ENCODE peak calls at places on chromosomes 16 and 17, in seven cellular contexts. One of them, this sample, is unnamed.
A peak's percentile ranks its signal among the peaks of the same experiment; 100 is the strongest.

GRCh38 chr17:80385046-80385445 is 29.9 kb upstream of the ENDOV start:
- DNase-seq in neuronal stem cell: no peak
- DNase-seq in IMR-90: no peak
- DNase-seq in H1: no peak
- DNase-seq in H9: no peak
- DNase-seq in mesendoderm: no peak
- DNase-seq in mesenchymal stem cell: no peak
- DNase-seq in this sample: no peak

GRCh38 chr16:75235721-75236193 is 15.7 kb downstream of the BCAR1 start:
- DNase-seq in neuronal stem cell: no peak
- DNase-seq in IMR-90: no peak
- DNase-seq in H1: no peak
- DNase-seq in H9: no peak
- DNase-seq in mesendoderm: no peak
- DNase-seq in mesenchymal stem cell: no peak
- DNase-seq in this sample: no peak

GRCh38 chr17:1590031-1590746 is 27.6 kb upstream of the PITPNA start:
- DNase-seq in neuronal stem cell: no peak
- DNase-seq in IMR-90: peak; percentile 90
- DNase-seq in H1: no peak
- DNase-seq in H9: no peak
- DNase-seq in mesendoderm: peak; percentile 98
- DNase-seq in mesenchymal stem cell: peak; percentile 94
- DNase-seq in this sample: peak; percentile 89

GRCh38 chr17:80750263-80750662 is 205.6 kb downstream of the RPTOR start:
- DNase-seq in neuronal stem cell: no peak
- DNase-seq in IMR-90: no peak
- DNase-seq in H1: no peak
- DNase-seq in H9: peak; percentile 31
- DNase-seq in mesendoderm: no peak
- DNase-seq in mesenchymal stem cell: no peak
- DNase-seq in this sample: no peak

GRCh38 chr17:81221371-81221841 is 1.4 kb downstream of the CEP131 start:
- DNase-seq in neuronal stem cell: peak; percentile 52
- DNase-seq in IMR-90: no peak
- DNase-seq in H1: no peak
- DNase-seq in H9: no peak
- DNase-seq in mesendoderm: peak; percentile 54
- DNase-seq in mesenchymal stem cell: no peak
- DNase-seq in this sample: no peak

GRCh38 chr17:64226132-64226531 is 36.9 kb downstream of the TEX2 start:
- DNase-seq in neuronal stem cell: no peak
- DNase-seq in IMR-90: no peak
- DNase-seq in H1: no peak
- DNase-seq in H9: no peak
- DNase-seq in mesendoderm: no peak
- DNase-seq in mesenchymal stem cell: no peak
- DNase-seq in this sample: peak; percentile 78

GRCh38 chr16:79599256-79599836 is 1.2 kb downstream of the MAF start:
- DNase-seq in neuronal stem cell: no peak
- DNase-seq in IMR-90: no peak
- DNase-seq in H1: no peak
- DNase-seq in H9: peak; percentile 47
- DNase-seq in mesendoderm: peak; percentile 42
- DNase-seq in mesenchymal stem cell: no peak
- DNase-seq in this sample: peak; percentile 33

GRCh38 chr17:4908301-4908700 is 5.4 kb upstream of the CHRNE start:
- DNase-seq in neuronal stem cell: no peak
- DNase-seq in IMR-90: no peak
- DNase-seq in H1: no peak
- DNase-seq in H9: peak; percentile 84
- DNase-seq in mesendoderm: peak; percentile 90
- DNase-seq in mesenchymal stem cell: peak; percentile 39
- DNase-seq in this sample: peak; percentile 81

GRCh38 chr16:57611184-57611583 is 17.2 kb upstream of the ADGRG1 start:
- DNase-seq in neuronal stem cell: no peak
- DNase-seq in IMR-90: peak; percentile 81
- DNase-seq in H1: no peak
- DNase-seq in H9: no peak
- DNase-seq in mesendoderm: no peak
- DNase-seq in mesenchymal stem cell: no peak
- DNase-seq in this sample: no peak

GRCh38 chr16:47729701-47730100 is 268.6 kb downstream of the PHKB start:
- DNase-seq in neuronal stem cell: no peak
- DNase-seq in IMR-90: no peak
- DNase-seq in H1: no peak
- DNase-seq in H9: no peak
- DNase-seq in mesendoderm: no peak
- DNase-seq in mesenchymal stem cell: no peak
- DNase-seq in this sample: no peak

GRCh38 chr17:13885953-13886889 is 183.1 kb upstream of the COX10 start:
- DNase-seq in neuronal stem cell: no peak
- DNase-seq in IMR-90: peak; percentile 69
- DNase-seq in H1: no peak
- DNase-seq in H9: no peak
- DNase-seq in mesendoderm: peak; percentile 85
- DNase-seq in mesenchymal stem cell: peak; percentile 79
- DNase-seq in this sample: peak; percentile 6

GRCh38 chr17:81030726-81031570 is 4.0 kb upstream of the BAIAP2 start:
- DNase-seq in neuronal stem cell: no peak
- DNase-seq in IMR-90: no peak
- DNase-seq in H1: no peak
- DNase-seq in H9: no peak
- DNase-seq in mesendoderm: no peak
- DNase-seq in mesenchymal stem cell: no peak
- DNase-seq in this sample: no peak

GRCh38 chr17:59707971-59708425 is 544 bp downstream of the VMP1 start:
- DNase-seq in neuronal stem cell: peak; percentile 24
- DNase-seq in IMR-90: no peak
- DNase-seq in H1: no peak
- DNase-seq in H9: no peak
- DNase-seq in mesendoderm: no peak
- DNase-seq in mesenchymal stem cell: no peak
- DNase-seq in this sample: no peak

GRCh38 chr16:50509521-50510341 is 38.5 kb upstream of the NKD1 start:
- DNase-seq in neuronal stem cell: peak; percentile 23
- DNase-seq in IMR-90: peak; percentile 6
- DNase-seq in H1: peak; percentile 65
- DNase-seq in H9: peak; percentile 75
- DNase-seq in mesendoderm: peak; percentile 70
- DNase-seq in mesenchymal stem cell: peak; percentile 6
- DNase-seq in this sample: peak; percentile 26

GRCh38 chr16:85066346-85066885 is 38.8 kb downstream of the KIAA0513 start:
- DNase-seq in neuronal stem cell: no peak
- DNase-seq in IMR-90: no peak
- DNase-seq in H1: no peak
- DNase-seq in H9: no peak
- DNase-seq in mesendoderm: no peak
- DNase-seq in mesenchymal stem cell: no peak
- DNase-seq in this sample: no peak

GRCh38 chr16:49620158-49620867 is 235.6 kb downstream of the ZNF423 start:
- DNase-seq in neuronal stem cell: no peak
- DNase-seq in IMR-90: peak; percentile 53
- DNase-seq in H1: no peak
- DNase-seq in H9: peak; percentile 24
- DNase-seq in mesendoderm: no peak
- DNase-seq in mesenchymal stem cell: peak; percentile 89
- DNase-seq in this sample: no peak

GRCh38 chr16:31464348-31464769 is 5.1 kb downstream of the ARMC5 start:
- DNase-seq in neuronal stem cell: no peak
- DNase-seq in IMR-90: no peak
- DNase-seq in H1: no peak
- DNase-seq in H9: no peak
- DNase-seq in mesendoderm: no peak
- DNase-seq in mesenchymal stem cell: no peak
- DNase-seq in this sample: no peak

GRCh38 chr16:67672739-67673662 is 6.4 kb downstream of the C16orf86 start:
- DNase-seq in neuronal stem cell: no peak
- DNase-seq in IMR-90: peak; percentile 67
- DNase-seq in H1: no peak
- DNase-seq in H9: peak; percentile 74
- DNase-seq in mesendoderm: peak; percentile 76
- DNase-seq in mesenchymal stem cell: peak; percentile 76
- DNase-seq in this sample: peak; percentile 83

GRCh38 chr16:57863434-57864160 is 61.3 kb upstream of the KIFC3 start:
- DNase-seq in neuronal stem cell: peak; percentile 39
- DNase-seq in IMR-90: peak; percentile 79
- DNase-seq in H1: peak; percentile 49
- DNase-seq in H9: peak; percentile 69
- DNase-seq in mesendoderm: peak; percentile 96
- DNase-seq in mesenchymal stem cell: peak; percentile 79
- DNase-seq in this sample: peak; percentile 38

GRCh38 chr16:85757341-85757822 is 6.5 kb upstream of the C16orf74 start:
- DNase-seq in neuronal stem cell: no peak
- DNase-seq in IMR-90: peak; percentile 89
- DNase-seq in H1: no peak
- DNase-seq in H9: no peak
- DNase-seq in mesendoderm: no peak
- DNase-seq in mesenchymal stem cell: peak; percentile 76
- DNase-seq in this sample: no peak

GRCh38 chr16:19882186-19882585 is 2.5 kb downstream of the GPRC5B start:
- DNase-seq in neuronal stem cell: no peak
- DNase-seq in IMR-90: no peak
- DNase-seq in H1: peak; percentile 47
- DNase-seq in H9: peak; percentile 76
- DNase-seq in mesendoderm: peak; percentile 71
- DNase-seq in mesenchymal stem cell: no peak
- DNase-seq in this sample: no peak

GRCh38 chr17:8128125-8128784 is 4.3 kb upstream of the HES7 start:
- DNase-seq in neuronal stem cell: no peak
- DNase-seq in IMR-90: no peak
- DNase-seq in H1: no peak
- DNase-seq in H9: no peak
- DNase-seq in mesendoderm: no peak
- DNase-seq in mesenchymal stem cell: no peak
- DNase-seq in this sample: peak; percentile 77
- H3K23ac ChIP-seq in neuronal stem cell: no peak overlapping the region
- H3K23ac ChIP-seq in IMR-90: no peak overlapping the region
- H3K23ac ChIP-seq in H1: no peak overlapping the region
- H3K23ac ChIP-seq in H9: no peak overlapping the region
- H3K23ac ChIP-seq in mesendoderm: no peak overlapping the region
- H3K23ac ChIP-seq in mesenchymal stem cell: no peak overlapping the region
- H3K23ac ChIP-seq in this sample: no peak overlapping the region

DNA sequence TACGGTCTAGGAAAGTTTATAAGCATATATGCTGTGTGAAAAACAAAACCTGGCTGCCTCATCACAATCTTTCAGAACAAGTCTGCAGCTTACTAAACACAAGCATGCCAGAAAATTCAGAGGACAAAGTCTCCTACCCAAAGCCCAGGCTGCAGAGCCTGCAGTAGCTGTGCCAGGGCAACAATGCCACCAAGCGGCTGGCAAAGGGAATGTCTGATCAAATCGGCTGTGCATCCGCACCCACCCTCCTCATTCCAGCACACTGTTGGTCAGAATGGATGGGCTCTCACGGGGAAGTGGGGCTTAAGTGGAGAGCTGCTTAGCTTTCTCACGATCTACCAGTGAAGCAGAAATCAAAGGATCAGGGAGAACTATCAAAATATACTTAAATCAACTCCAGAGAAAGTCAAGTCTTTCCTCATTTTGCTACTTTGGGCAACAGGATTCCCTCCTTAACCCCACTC is 73.5 kb downstream of the CYTH1 start:
- DNase-seq in neuronal stem cell: peak; percentile 55
- DNase-seq in IMR-90: peak; percentile 83
- DNase-seq in H1: peak; percentile 59
- DNase-seq in H9: peak; percentile 83
- DNase-seq in mesendoderm: peak; percentile 75
- DNase-seq in mesenchymal stem cell: peak; percentile 74
- DNase-seq in this sample: peak; percentile 54
- H3K23ac ChIP-seq in neuronal stem cell: no peak overlapping the region
- H3K23ac ChIP-seq in IMR-90: no peak overlapping the region
- H3K23ac ChIP-seq in H1: no peak overlapping the region
- H3K23ac ChIP-seq in H9: no peak overlapping the region
- H3K23ac ChIP-seq in mesendoderm: no peak overlapping the region
- H3K23ac ChIP-seq in mesenchymal stem cell: no peak overlapping the region
- H3K23ac ChIP-seq in this sample: no peak overlapping the region

DNA sequence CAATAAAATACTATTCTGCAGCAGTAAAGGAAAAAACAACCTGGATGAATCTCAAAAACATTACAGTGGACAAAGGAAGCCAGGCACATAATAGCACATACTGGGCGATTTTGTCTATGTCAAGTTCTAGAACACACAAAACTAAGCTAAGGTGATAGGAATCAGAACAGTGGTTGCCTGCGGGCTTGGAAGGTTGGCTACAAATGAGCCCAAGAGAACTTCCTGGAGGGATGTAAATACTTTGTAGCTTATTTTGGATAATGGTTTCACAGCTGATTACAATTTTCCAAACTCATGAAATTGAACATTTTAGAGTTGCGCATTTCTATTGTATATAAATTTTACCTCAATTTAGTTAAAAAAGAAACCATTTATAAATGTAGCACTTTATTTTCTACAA is 67.6 kb upstream of the CES5A start:
- DNase-seq in neuronal stem cell: no peak
- DNase-seq in IMR-90: no peak
- DNase-seq in H1: no peak
- DNase-seq in H9: no peak
- DNase-seq in mesendoderm: no peak
- DNase-seq in mesenchymal stem cell: no peak
- DNase-seq in this sample: no peak
- H3K23ac ChIP-seq in neuronal stem cell: no peak overlapping the region
- H3K23ac ChIP-seq in IMR-90: no peak overlapping the region
- H3K23ac ChIP-seq in H1: no peak overlapping the region
- H3K23ac ChIP-seq in H9: no peak overlapping the region
- H3K23ac ChIP-seq in mesendoderm: no peak overlapping the region
- H3K23ac ChIP-seq in mesenchymal stem cell: no peak overlapping the region
- H3K23ac ChIP-seq in this sample: no peak overlapping the region

DNA sequence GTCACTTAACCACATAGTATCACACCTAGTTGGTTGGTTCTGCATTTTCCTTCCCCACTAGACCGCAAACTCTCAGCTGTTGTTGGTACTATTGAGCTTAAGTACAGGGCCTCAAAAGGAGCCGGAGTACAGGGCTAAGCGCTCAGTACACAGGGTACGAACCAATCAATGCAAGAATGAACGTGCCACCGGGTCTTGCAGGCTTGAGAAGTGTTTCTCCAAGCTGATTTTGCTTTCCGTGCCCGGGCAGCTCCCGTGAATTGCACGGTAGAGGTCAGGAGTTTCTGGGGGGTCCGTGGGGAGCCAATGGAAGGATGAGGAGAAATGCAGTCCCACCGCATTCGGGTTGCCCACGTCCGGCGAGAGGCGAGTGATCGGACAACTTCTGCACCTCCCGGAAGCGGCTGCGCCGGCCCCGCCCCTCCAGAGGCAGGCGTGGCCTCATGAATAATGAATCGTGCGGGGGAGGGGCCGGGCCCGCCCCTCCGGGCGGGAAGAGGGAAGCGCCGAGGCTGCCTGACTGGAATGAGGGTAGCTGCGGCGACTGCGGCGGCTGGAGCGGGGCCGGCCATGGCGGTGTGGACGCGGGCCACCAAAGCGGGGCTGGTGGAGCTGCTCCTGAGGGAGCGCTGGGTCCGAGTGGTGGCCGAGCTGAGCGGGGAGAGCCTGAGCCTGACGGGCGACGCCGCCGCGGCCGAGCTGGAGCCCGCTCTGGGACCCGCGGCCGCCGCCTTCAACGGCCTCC is at the start of gene SNTB2:
- DNase-seq in neuronal stem cell: peak; percentile 90
- DNase-seq in IMR-90: peak; percentile 83
- DNase-seq in H1: peak; percentile 70
- DNase-seq in H9: peak; percentile 93
- DNase-seq in mesendoderm: peak; percentile 96
- DNase-seq in mesenchymal stem cell: peak; percentile 91
- DNase-seq in this sample: peak; percentile 98
- H3K23ac ChIP-seq in neuronal stem cell: peak within 1 kb of the TSS; percentile 99
- H3K23ac ChIP-seq in IMR-90: peak within 1 kb of the TSS; percentile 99
- H3K23ac ChIP-seq in H1: no peak within 1 kb of the TSS
- H3K23ac ChIP-seq in H9: no peak within 1 kb of the TSS
- H3K23ac ChIP-seq in mesendoderm: no peak within 1 kb of the TSS
- H3K23ac ChIP-seq in mesenchymal stem cell: peak within 1 kb of the TSS; percentile 76
- H3K23ac ChIP-seq in this sample: no peak within 1 kb of the TSS

This sample was measured in trophoblast cell.